ENCODE peak calls at places on chromosomes 13 and 19, in six cellular contexts. G, Q, F, U, K and I are unnamed samples.

GRCh38 chr19:55544776-55545439 is 435 bp downstream of the SBK3 start:
- DNase-seq in G (no peak), Q (no peak), F (no peak), K (no peak), U (no peak), I (no peak)

GRCh38 chr13:83879431-83880171 is 2.7 kb downstream of the SLITRK1 start:
- DNase-seq in U (no peak), K (no peak), Q (no peak), G (no peak), F (peak), I (no peak)

GRCh38 chr13:28575200-28575599 is 80.3 kb upstream of the FLT1 start:
- DNase-seq in G (no peak), Q (no peak), F (no peak), K (no peak), U (no peak), I (peak)

GRCh38 chr19:40080289-40080688 is 10.5 kb downstream of the ZNF780A start:
- DNase-seq in F (no peak), U (no peak), G (no peak), Q (no peak), K (no peak), I (no peak)

GRCh38 chr19:51749979-51750378 is 1.7 kb downstream of the FPR1 start:
- DNase-seq in F (peak), K (no peak), Q (no peak), U (no peak), G (no peak), I (no peak)

GRCh38 chr13:74687452-74688180 is 553.4 kb upstream of the KLF12 start:
- DNase-seq in G (peak), U (no peak), Q (no peak), F (no peak), K (no peak), I (no peak)

GRCh38 chr19:39275578-39275977 is 7.4 kb downstream of the IFNL2 start:
- DNase-seq in G (no peak), Q (no peak), K (no peak), U (no peak), F (no peak), I (no peak)

GRCh38 chr19:48152552-48152951 is 17.6 kb downstream of the LIG1 start:
- DNase-seq in G (peak), F (peak), U (peak), Q (peak), K (peak), I (no peak)

GRCh38 chr13:57865600-57866294 is 234.2 kb downstream of the PCDH17 start:
- DNase-seq in U (no peak), F (no peak), Q (no peak), K (no peak), G (no peak), I (no peak)

GRCh38 chr13:73521291-73521626 is 462.5 kb downstream of the KLF5 start:
- DNase-seq in F (no peak), U (no peak), G (no peak), Q (no peak), K (no peak), I (no peak)

GRCh38 chr13:83881917-83882625 is at the start of gene SLITRK1:
- DNase-seq in G (peak), Q (no peak), F (peak), U (peak), K (no peak), I (peak)

GRCh38 chr13:45850020-45850613 is 1.4 kb downstream of the SIAH3 start:
- DNase-seq in G (no peak), Q (no peak), F (no peak), U (no peak), K (no peak), I (no peak)

GRCh38 chr19:5122671-5123409 is 153.9 kb downstream of the KDM4B start:
- DNase-seq in F (no peak), K (no peak), G (no peak), Q (no peak), U (no peak), I (no peak)

GRCh38 chr19:37218592-37218935 is 550 bp downstream of the ZNF383 start:
- DNase-seq in Q (no peak), F (peak), K (no peak), U (no peak), G (no peak), I (peak)